ENCODE peak calls at places on chromosomes 3 and 15, in six cellular contexts. Y, L, I, Q, F and O are unnamed samples.

GRCh38 chr15:96123028-96123400 is 207.5 kb upstream of the NR2F2 start:
- DNase-seq in Q (no peak), F (no peak), I (no peak), Y (no peak), L (no peak), O (no peak)

GRCh38 chr3:187750041-187750512 is 4.8 kb upstream of the BCL6 start:
- DNase-seq in L (peak), F (no peak), I (no peak), Q (no peak), Y (peak), O (no peak)

GRCh38 chr3:124318014-124318413 is 326.1 kb upstream of the ROPN1 start:
- DNase-seq in Y (no peak), Q (no peak), F (no peak), I (no peak), L (no peak), O (no peak)

GRCh38 chr3:72230774-72231379 is 445.9 kb upstream of the PROK2 start:
- DNase-seq in Y (no peak), L (no peak), F (no peak), I (no peak), Q (no peak), O (no peak)

GRCh38 chr15:71052356-71052755 is 62.9 kb upstream of the THSD4 start:
- DNase-seq in F (no peak), Q (no peak), L (no peak), Y (no peak), I (no peak), O (no peak)

GRCh38 chr3:133125171-133125570 is 87.0 kb downstream of the TMEM108 start:
- DNase-seq in Q (no peak), L (no peak), Y (no peak), I (no peak), F (no peak), O (no peak)

GRCh38 chr3:122299872-122300460 is 25.1 kb upstream of the CSTA start:
- DNase-seq in F (peak), I (no peak), Q (no peak), L (peak), Y (peak), O (no peak)

GRCh38 chr3:127157181-127157828 is 35.6 kb upstream of the PRR23E start:
- DNase-seq in L (no peak), Y (no peak), I (no peak), F (no peak), Q (peak), O (no peak)

GRCh38 chr3:61832375-61833229 is 271.2 kb downstream of the PTPRG start:
- DNase-seq in Y (no peak), F (no peak), I (no peak), L (no peak), Q (no peak), O (no peak)

GRCh38 chr3:71684046-71684730 is 41.0 kb downstream of the EIF4E3 start:
- DNase-seq in L (no peak), Y (no peak), F (no peak), I (no peak), Q (no peak), O (no peak)

GRCh38 chr15:75002398-75002797 is 7.0 kb downstream of the SCAMP5 start:
- DNase-seq in L (no peak), F (no peak), I (no peak), Y (no peak), Q (no peak), O (no peak)

GRCh38 chr15:22979069-22979698 is 984 bp downstream of the CYFIP1 start:
- DNase-seq in I (peak), L (peak), F (peak), Y (no peak), Q (peak), O (peak)

GRCh38 chr3:79937567-79937966 is 169.8 kb upstream of the ROBO1 start:
- DNase-seq in I (no peak), L (peak), Q (no peak), F (no peak), Y (no peak), O (no peak)

GRCh38 chr3:43210049-43211027 is 76.0 kb upstream of the SNRK start:
- DNase-seq in Q (no peak), F (no peak), Y (no peak), I (no peak), L (no peak), O (no peak)

GRCh38 chr3:176623751-176624150 is 573.5 kb downstream of the TBL1XR1 start:
- DNase-seq in F (no peak), Q (no peak), L (no peak), I (no peak), Y (no peak), O (no peak)

GRCh38 chr15:93362821-93363220 is 273.8 kb upstream of the RGMA start:
- DNase-seq in F (no peak), Q (no peak), Y (no peak), L (no peak), I (no peak), O (no peak)
- TF ChIP-seq CTCF in F (no peak), Q (no peak), Y (no peak), L (no peak), I (no peak), O (peak)

GRCh38 chr15:51971353-51972133 is at the start of gene LEO1:
- DNase-seq in F (peak), I (peak), Y (peak), L (peak), Q (peak), O (peak)
- TF ChIP-seq CTCF in F (no peak), I (peak), Y (peak), L (no peak), Q (peak), O (peak)

GRCh38 chr15:31574761-31575160 is 248.1 kb downstream of the KLF13 start:
- DNase-seq in L (no peak), Y (no peak), F (no peak), I (no peak), Q (no peak), O (no peak)

GRCh38 chr15:31570591-31570990 is 244.0 kb downstream of the KLF13 start:
- DNase-seq in Q (no peak), F (no peak), Y (no peak), L (no peak), I (no peak), O (no peak)

GRCh38 chr15:31577103-31577502 is 250.5 kb downstream of the KLF13 start:
- DNase-seq in Q (no peak), L (no peak), Y (no peak), I (no peak), F (no peak), O (no peak)

GRCh38 chr15:31571676-31572075 is 245.0 kb downstream of the KLF13 start:
- DNase-seq in L (no peak), F (no peak), I (no peak), Q (no peak), Y (no peak), O (no peak)

GRCh38 chr15:31573759-31574158 is 247.1 kb downstream of the KLF13 start:
- DNase-seq in Y (no peak), L (no peak), F (no peak), Q (no peak), I (no peak), O (no peak)
- TF ChIP-seq CTCF in Y (no peak), L (no peak), F (no peak), Q (no peak), I (no peak), O (no peak)

DNA sequence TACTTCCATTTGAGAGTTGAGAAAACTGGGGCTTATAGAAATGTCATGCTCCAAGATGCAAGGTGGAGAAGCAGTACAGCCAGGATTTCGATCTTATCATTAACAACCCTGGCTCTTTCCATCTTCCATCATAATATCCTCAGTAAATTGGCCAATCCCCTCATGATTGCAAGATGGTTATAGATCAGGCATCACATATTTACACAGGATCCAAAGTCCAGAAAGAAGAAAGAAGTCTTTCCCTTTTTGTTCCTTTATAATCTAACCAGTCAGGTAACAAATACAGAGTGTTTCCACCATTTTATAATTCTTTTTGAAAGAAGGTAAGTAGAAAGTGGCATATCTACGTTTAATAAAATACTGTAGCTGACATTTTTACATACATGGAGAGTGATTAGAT is 29.7 kb downstream of the CNTN3 start:
- DNase-seq in I (no peak), F (no peak), L (no peak), Q (no peak), Y (no peak), O (no peak)
- TF ChIP-seq CTCF in I (no peak), F (no peak), L (no peak), Q (no peak), Y (no peak), O (no peak)

GRCh38 chr3:107431048-107431297 is 53.7 kb downstream of the CCDC54 start:
- DNase-seq in F (peak), Y (no peak), L (no peak), Q (peak), I (peak), O (no peak)

GRCh38 chr3:107432646-107433045 is 55.4 kb downstream of the CCDC54 start:
- DNase-seq in F (no peak), L (no peak), Q (no peak), I (no peak), Y (no peak), O (no peak)

GRCh38 chr3:107432013-107432515 is 54.8 kb downstream of the CCDC54 start:
- DNase-seq in I (no peak), F (peak), Y (no peak), Q (no peak), L (no peak), O (no peak)

GRCh38 chr3:107430214-107431047 is 53.2 kb downstream of the CCDC54 start:
- DNase-seq in I (no peak), L (peak), Q (no peak), F (peak), Y (no peak), O (no peak)

DNA sequence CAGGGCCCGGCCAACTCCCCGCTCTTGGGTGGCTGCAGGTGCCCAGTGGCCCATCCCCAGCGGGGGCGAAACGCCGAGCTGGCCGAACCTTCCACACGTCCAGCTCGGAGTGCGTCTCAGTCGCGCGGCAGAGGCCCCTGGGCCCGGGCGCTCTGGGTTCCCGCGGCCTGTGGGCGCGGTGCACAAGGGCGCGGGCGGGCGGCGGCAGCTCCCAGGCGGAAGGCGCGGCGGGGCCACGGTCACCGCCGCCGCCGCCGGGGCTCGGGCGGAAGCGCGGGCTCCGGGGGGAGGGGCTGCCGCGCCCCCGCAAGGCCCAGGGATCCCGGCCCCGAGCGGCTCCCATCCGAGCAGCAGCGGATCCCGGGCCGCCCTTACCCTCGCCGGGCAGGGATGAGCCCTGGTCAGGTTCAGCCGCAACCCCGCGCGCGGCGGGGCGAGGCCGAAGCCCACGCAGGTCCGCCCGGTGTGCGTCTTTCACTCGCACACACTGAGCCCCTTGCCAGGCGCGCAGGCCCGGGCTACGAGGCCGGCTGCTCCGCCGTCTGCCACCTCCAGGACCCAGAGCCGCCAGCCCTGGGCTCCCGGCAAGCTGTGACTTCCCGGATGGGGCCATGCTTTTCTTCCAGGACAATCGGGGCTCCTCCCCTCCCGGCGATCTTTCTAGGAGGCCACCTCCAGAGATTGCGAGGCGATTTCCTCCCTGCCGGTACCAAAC is 54.2 kb downstream of the CCDC54 start:
- DNase-seq in Q (peak), I (peak), Y (no peak), L (peak), F (peak), O (peak)
- TF ChIP-seq CTCF in Q (no peak), I (no peak), Y (no peak), L (no peak), F (no peak), O (no peak)

GRCh38 chr3:26015752-26016151 is 225.9 kb downstream of the OXSM start:
- DNase-seq in F (no peak), Q (no peak), Y (no peak), L (no peak), I (no peak), O (no peak)
- TF ChIP-seq CTCF in F (no peak), Q (no peak), Y (peak), L (no peak), I (no peak), O (no peak)